ENCODE peak calls at places on chromosomes 7 and 10, in four cellular contexts. K, L, G and U are unnamed samples.
A peak's percentile ranks its signal among the peaks of the same experiment; 100 is the strongest.

GRCh38 chr7:69820479-69821192 is 222.4 kb downstream of the AUTS2 start:
- DNase-seq in K (no peak), L (no peak), G (no peak), U (no peak)

GRCh38 chr7:55966851-55967250 is 2.5 kb downstream of the NIPSNAP2 start:
- DNase-seq in K (no peak), L (no peak), G (no peak), U (no peak)

GRCh38 chr7:2518737-2519118 is 846 bp upstream of the LFNG start:
- DNase-seq in K (no peak), L (no peak), G (no peak), U (no peak)

GRCh38 chr7:16421333-16422099 is at the start of gene CRPPA:
- DNase-seq in K (no peak), L (peak; percentile 50), G (peak; percentile 23), U (peak; percentile 37)

GRCh38 chr10:8040651-8041050 is 13.8 kb upstream of the GATA3 start:
- DNase-seq in K (no peak), L (no peak), G (no peak), U (no peak)

GRCh38 chr7:725223-726005 is 1.1 kb upstream of the DNAAF5 start:
- DNase-seq in K (peak; percentile 22), L (no peak), G (no peak), U (no peak)

GRCh38 chr7:77415822-77416620 is at the start of gene GSAP:
- DNase-seq in K (peak; percentile 72), L (peak; percentile 89), G (peak; percentile 28), U (peak; percentile 71)

GRCh38 chr10:45420453-45421192 is 46.6 kb downstream of the ALOX5 start:
- DNase-seq in K (peak; percentile 85), L (peak; percentile 80), G (peak; percentile 54), U (peak; percentile 86)

GRCh38 chr7:135180122-135180521 is 9.6 kb upstream of the CYREN start:
- DNase-seq in K (no peak), L (no peak), G (no peak), U (no peak)

GRCh38 chr10:11533328-11533781 is 78.1 kb downstream of the USP6NL start:
- DNase-seq in K (no peak), L (no peak), G (no peak), U (no peak)

GRCh38 chr10:101601541-101601940 is 13.4 kb downstream of the DPCD start:
- DNase-seq in K (no peak), L (no peak), G (no peak), U (peak; percentile 51)

GRCh38 chr10:103757531-103758293 is 97.7 kb downstream of the SH3PXD2A start:
- DNase-seq in K (peak; percentile 70), L (peak; percentile 64), G (peak; percentile 43), U (peak; percentile 55)

GRCh38 chr10:102583435-102584417 is 60.6 kb upstream of the TRIM8 start:
- DNase-seq in K (peak; percentile 83), L (peak; percentile 83), G (peak; percentile 74), U (peak; percentile 82)

GRCh38 chr7:91066627-91067026 is 197.6 kb upstream of the FZD1 start:
- DNase-seq in K (no peak), L (no peak), G (no peak), U (no peak)

GRCh38 chr10:5297466-5297865 is 67.3 kb upstream of the UCN3 start:
- DNase-seq in K (peak; percentile 56), L (no peak), G (no peak), U (peak; percentile 30)

GRCh38 chr10:56605043-56605442 is 244.0 kb upstream of the ZWINT start:
- DNase-seq in K (no peak), L (no peak), G (no peak), U (no peak)

GRCh38 chr7:129266181-129266580 is 41.4 kb downstream of the AHCYL2 start:
- DNase-seq in K (no peak), L (no peak), G (no peak), U (no peak)

GRCh38 chr10:33248638-33249037 is 85.8 kb downstream of the NRP1 start:
- DNase-seq in K (no peak), L (no peak), G (no peak), U (no peak)

GRCh38 chr7:151689196-151689971 is 169.7 kb upstream of the RHEB start:
- DNase-seq in K (peak; percentile 56), L (no peak), G (no peak), U (peak; percentile 70)

GRCh38 chr7:87000344-87000743 is 59.1 kb downstream of the ELAPOR2 start:
- DNase-seq in K (no peak), L (no peak), G (no peak), U (no peak)

GRCh38 chr10:97059872-97060205 is 125.9 kb downstream of the SLIT1 start:
- DNase-seq in K (no peak), L (no peak), G (no peak), U (no peak)

GRCh38 chr7:139091677-139091996 is 17.9 kb downstream of the ZC3HAV1 start:
- DNase-seq in K (no peak), L (no peak), G (no peak), U (no peak)

GRCh38 chr10:7491949-7492659 is 81.3 kb upstream of the SFMBT2 start:
- DNase-seq in K (no peak), L (no peak), G (no peak), U (no peak)

GRCh38 chr10:62193479-62193878 is 75.2 kb downstream of the RTKN2 start:
- DNase-seq in K (no peak), L (no peak), G (no peak), U (no peak)

GRCh38 chr10:88974446-88975376 is 15.9 kb upstream of the FAS start:
- DNase-seq in K (no peak), L (no peak), G (no peak), U (no peak)

GRCh38 chr10:18136056-18136916 is 3.9 kb upstream of the CACNB2 start:
- DNase-seq in K (no peak), L (no peak), G (no peak), U (no peak)

GRCh38 chr10:114110174-114110972 is 63.6 kb downstream of the CCDC186 start:
- DNase-seq in K (no peak), L (no peak), G (no peak), U (no peak)

GRCh38 chr7:105024734-105025133 is 10.7 kb downstream of the KMT2E start:
- DNase-seq in K (no peak), L (no peak), G (no peak), U (no peak)

GRCh38 chr7:46257766-46258448 is 336.8 kb upstream of the IGFBP3 start:
- DNase-seq in K (no peak), L (no peak), G (no peak), U (no peak)

GRCh38 chr7:16740623-16740953 is 13.0 kb upstream of the TSPAN13 start:
- DNase-seq in K (no peak), L (no peak), G (no peak), U (no peak)

GRCh38 chr10:113291413-113291812 is 261.4 kb upstream of the HABP2 start:
- DNase-seq in K (no peak), L (no peak), G (no peak), U (no peak)

DNA sequence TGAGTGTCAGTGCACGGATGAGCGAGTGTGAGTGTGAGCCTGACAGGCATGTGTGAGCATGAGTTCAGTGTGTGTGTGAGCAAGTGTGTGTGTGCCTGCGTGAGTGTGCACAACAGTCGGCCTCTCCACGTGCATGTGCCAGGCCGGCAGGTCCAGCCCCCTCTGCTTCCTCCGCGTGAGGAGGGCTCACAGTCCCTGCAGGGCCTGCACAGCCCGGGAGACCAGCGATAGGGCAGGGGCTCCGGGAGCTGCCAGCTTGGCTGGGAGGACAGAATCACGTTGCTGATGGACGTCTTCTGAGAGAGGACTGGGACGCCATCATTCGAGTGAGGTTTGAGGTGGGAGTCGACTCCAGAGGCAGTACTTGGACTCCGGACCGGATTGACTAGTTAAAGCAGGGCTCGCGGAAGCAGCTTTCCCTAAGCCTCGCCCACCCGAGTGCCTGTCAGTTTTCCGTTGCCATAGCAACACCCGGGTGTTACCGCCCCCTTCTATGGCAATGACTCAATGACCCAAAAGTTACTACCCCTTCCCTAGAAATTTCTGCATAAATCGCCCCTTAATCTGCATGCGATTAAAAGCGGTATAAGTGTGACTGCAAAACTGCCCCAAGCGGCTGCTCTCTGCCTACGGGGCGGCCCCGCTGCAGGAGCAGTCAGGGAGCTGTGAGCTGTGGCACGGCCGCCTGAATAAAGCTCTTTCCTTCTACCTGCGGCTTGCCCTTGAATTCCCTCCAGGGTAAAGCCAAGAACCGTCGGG is 19.7 kb upstream of the CFAP46 start:
- DNase-seq in K (peak; percentile 80), L (peak; percentile 65), G (peak; percentile 43), U (peak; percentile 53)
- TF ChIP-seq CTCF in K (no peak), L (no peak), G (no peak), U (peak; percentile 16)

DNA sequence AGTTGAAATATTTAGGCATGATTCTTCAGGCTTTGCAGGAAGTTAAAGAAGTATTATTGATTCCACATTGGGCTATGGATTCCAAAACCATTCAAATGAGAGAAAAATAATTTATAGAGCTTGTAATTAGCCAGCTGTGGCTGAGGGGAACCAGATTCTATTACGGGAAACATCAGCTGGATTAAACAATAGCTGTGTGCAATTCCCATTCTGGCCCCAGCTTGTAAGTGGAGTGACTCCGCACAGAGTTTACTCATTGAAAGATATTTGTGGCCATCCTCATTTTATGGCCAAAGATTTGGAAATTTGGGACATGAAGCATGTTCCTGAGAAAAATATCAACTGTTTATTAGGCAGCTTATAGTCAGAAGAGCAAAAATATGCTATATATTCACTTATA is 76.9 kb upstream of the PHYHIPL start:
- DNase-seq in K (no peak), L (no peak), G (no peak), U (no peak)
- H3K27ac ChIP-seq in K (peak overlapping the region; percentile 5), L (no peak overlapping the region), G (no peak overlapping the region), U (no peak overlapping the region)

GRCh38 chr7:153920897-153921296 is 131.3 kb upstream of the DPP6 start:
- DNase-seq in K (no peak), L (no peak), G (no peak), U (no peak)

GRCh38 chr7:153921408-153921807 is 130.8 kb upstream of the DPP6 start:
- DNase-seq in K (no peak), L (no peak), G (no peak), U (no peak)
- H3K9me3 ChIP-seq in K (peaks cover 7% of the 10 kb centered on the region), L (no peaks in the 10 kb centered on the region), G (no peaks in the 10 kb centered on the region), U (no peaks in the 10 kb centered on the region)

GRCh38 chr10:63477927-63478326 is 12.2 kb upstream of the JMJD1C start:
- DNase-seq in K (no peak), L (no peak), G (no peak), U (no peak)
- TF ChIP-seq CTCF in K (no peak), L (no peak), G (no peak), U (no peak)

DNA sequence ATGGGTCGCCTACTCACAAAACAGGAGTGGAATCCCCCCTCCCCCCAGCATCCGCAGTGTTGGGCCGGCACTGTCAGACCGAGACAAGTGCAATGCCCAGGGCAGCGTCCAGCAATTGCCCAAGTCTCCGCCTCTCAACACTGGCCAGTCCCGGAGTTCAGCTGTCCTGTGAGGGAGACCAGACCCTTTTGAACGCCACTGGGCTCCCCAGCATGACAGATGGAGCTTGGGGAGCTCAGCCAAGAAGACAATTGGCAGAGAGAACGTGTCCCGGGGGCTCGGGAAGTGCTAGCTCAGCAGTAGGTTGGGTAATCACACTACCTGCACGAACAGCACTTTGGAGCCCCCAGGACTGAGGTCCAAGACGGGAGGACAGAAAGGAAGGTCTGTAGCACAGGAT is 4.7 kb downstream of the COPS6 start:
- DNase-seq in K (no peak), L (no peak), G (no peak), U (no peak)
- H3K27ac ChIP-seq in K (no peak overlapping the region), L (no peak overlapping the region), G (no peak overlapping the region), U (no peak overlapping the region)

DNA sequence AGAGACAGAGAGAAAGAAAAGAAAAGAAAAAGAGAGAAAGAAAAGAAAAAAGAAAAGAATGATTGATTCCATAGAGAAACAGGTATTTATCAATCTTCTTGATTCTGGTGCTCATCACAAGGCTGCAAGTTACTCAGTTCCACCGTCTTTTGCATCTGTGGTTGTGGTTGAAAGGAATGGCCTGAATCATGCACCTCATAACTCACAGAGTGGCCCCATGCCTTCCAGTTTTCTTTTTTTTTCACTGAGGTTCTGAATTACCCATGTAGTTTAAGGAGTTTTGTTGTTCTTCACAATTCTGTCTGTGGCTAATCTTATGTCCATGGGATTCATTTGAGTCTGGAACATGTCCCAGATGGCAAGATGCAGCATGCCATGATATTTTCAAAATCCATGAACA is 156.0 kb downstream of the ZNF33B start:
- DNase-seq in K (no peak), L (no peak), G (no peak), U (no peak)
- H3K9me3 ChIP-seq in K (peaks cover 9% of the 10 kb centered on the region), L (no peaks in the 10 kb centered on the region), G (no peaks in the 10 kb centered on the region), U (peaks cover 7% of the 10 kb centered on the region)